ENCODE peak calls at places on chromosomes 4 and X, in seven cellular contexts. D, Q, W, H, V, R and P are unnamed samples.

GRCh38 chr4:76616526-76616925 is 181.5 kb downstream of the SHROOM3 start:
- DNase-seq in D (no peak), Q (no peak), W (no peak), H (no peak), V (no peak), R (no peak), P (no peak)

GRCh38 chr4:37890501-37891220 is at the start of gene TBC1D1:
- DNase-seq in D (peak), Q (no peak), W (peak), H (peak), V (no peak), R (peak), P (peak)

GRCh38 chr4:41791557-41791956 is 43.0 kb upstream of the PHOX2B start:
- DNase-seq in D (no peak), Q (no peak), W (no peak), H (no peak), V (no peak), R (peak), P (no peak)

GRCh38 chr4:8024073-8024786 is 84.6 kb upstream of the AFAP1 start:
- DNase-seq in D (no peak), Q (no peak), W (no peak), H (no peak), V (no peak), R (no peak), P (no peak)

GRCh38 chr4:173167793-173168395 is 717 bp upstream of the GALNT7 start:
- DNase-seq in D (no peak), Q (no peak), W (peak), H (peak), V (no peak), R (peak), P (peak)

GRCh38 chr4:7719354-7720174 is 220.1 kb downstream of the AFAP1 start:
- DNase-seq in D (no peak), Q (no peak), W (peak), H (no peak), V (peak), R (peak), P (peak)

GRCh38 chr4:119785963-119786362 is 157.4 kb upstream of the PDE5A start:
- DNase-seq in D (no peak), Q (no peak), W (no peak), H (no peak), V (no peak), R (no peak), P (no peak)

GRCh38 chr4:189974056-189974455 is 33.4 kb downstream of the FRG1 start:
- DNase-seq in D (no peak), Q (no peak), W (no peak), H (no peak), V (no peak), R (peak), P (peak)

GRCh38 chrX:130082244-130083106 is 27.8 kb downstream of the ELF4 start:
- DNase-seq in D (peak), Q (peak), W (peak), H (peak), V (no peak), R (peak), P (peak)
- TF ChIP-seq CTCF in D (peak), Q (peak), W (peak), H (peak), V (no peak), R (no peak), P (no peak)

GRCh38 chrX:53683556-53684414 is 2.7 kb downstream of the HUWE1 start:
- DNase-seq in D (peak), Q (peak), W (peak), H (peak), V (peak), R (peak), P (peak)

GRCh38 chrX:53674581-53674980 is 11.9 kb downstream of the HUWE1 start:
- DNase-seq in D (no peak), Q (no peak), W (no peak), H (no peak), V (no peak), R (no peak), P (no peak)

GRCh38 chrX:53681661-53682060 is 4.9 kb downstream of the HUWE1 start:
- DNase-seq in D (no peak), Q (no peak), W (no peak), H (no peak), V (no peak), R (no peak), P (no peak)

GRCh38 chrX:53682885-53683555 is 3.5 kb downstream of the HUWE1 start:
- DNase-seq in D (no peak), Q (no peak), W (no peak), H (peak), V (peak), R (peak), P (peak)

GRCh38 chrX:53678667-53679066 is 7.9 kb downstream of the HUWE1 start:
- DNase-seq in D (no peak), Q (no peak), W (no peak), H (no peak), V (no peak), R (peak), P (no peak)
- TF ChIP-seq CTCF in D (peak), Q (peak), W (no peak), H (no peak), V (peak), R (peak), P (no peak)

GRCh38 chr4:167986044-167986443 is 106.3 kb upstream of the ANXA10 start:
- DNase-seq in D (no peak), Q (no peak), W (no peak), H (no peak), V (no peak), R (no peak), P (no peak)

GRCh38 chr4:167987285-167987684 is 105.1 kb upstream of the ANXA10 start:
- DNase-seq in D (no peak), Q (no peak), W (no peak), H (no peak), V (no peak), R (no peak), P (no peak)

GRCh38 chr4:167985565-167985964 is 106.8 kb upstream of the ANXA10 start:
- DNase-seq in D (no peak), Q (no peak), W (no peak), H (no peak), V (no peak), R (no peak), P (no peak)

DNA sequence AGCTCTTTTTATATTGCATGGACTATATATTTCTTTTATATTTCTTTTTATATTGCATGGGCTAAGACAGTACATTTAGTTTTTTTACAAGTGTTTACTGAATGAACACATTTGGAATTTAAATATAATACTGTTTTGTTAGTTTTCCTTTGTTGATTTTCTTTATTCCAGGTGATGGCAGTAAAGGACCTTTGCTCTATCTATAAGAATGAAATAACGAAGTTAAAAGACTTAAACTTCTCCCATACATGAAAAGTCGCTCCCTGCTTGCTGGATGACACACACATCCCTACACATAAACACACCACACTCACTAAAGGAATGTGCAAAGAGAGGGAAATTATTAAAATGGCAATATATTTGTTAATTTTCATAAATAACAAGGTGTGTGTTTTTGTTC is 102.5 kb upstream of the ANXA10 start:
- DNase-seq in D (no peak), Q (no peak), W (no peak), H (no peak), V (no peak), R (no peak), P (no peak)
- TF ChIP-seq CTCF in D (no peak), Q (no peak), W (no peak), H (no peak), V (no peak), R (no peak), P (no peak)

DNA sequence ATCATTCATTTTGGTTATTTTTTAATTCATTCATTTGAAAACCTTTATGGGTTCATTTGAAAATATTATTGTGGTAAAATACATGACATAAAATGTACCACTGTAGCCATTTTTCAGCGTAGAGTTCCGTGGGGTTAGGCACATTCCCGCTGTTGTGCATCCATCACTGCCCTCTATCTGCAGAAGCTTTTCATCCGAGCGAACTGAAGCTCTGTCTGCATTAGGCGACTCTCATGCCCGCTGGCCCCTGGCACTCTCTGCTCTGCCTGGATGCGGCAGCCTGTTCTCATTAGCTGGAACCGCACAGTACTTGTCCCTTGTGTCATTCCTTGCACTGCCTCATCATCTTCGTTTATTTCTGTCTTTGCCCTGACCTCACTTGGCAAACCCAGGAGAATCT is 17.5 kb downstream of the CFAP99 start:
- DNase-seq in D (no peak), Q (no peak), W (no peak), H (peak), V (no peak), R (no peak), P (no peak)
- TF ChIP-seq CTCF in D (no peak), Q (no peak), W (no peak), H (no peak), V (no peak), R (no peak), P (no peak)

GRCh38 chr4:128596115-128596514 is 213.4 kb upstream of the JADE1 start:
- DNase-seq in D (no peak), Q (no peak), W (no peak), H (no peak), V (no peak), R (no peak), P (no peak)
- TF ChIP-seq CTCF in D (no peak), Q (no peak), W (no peak), H (no peak), V (no peak), R (no peak), P (no peak)

GRCh38 chrX:150643958-150644357 is 49.2 kb upstream of the MTMR1 start:
- DNase-seq in D (no peak), Q (no peak), W (no peak), H (no peak), V (no peak), R (no peak), P (no peak)

GRCh38 chrX:150647331-150647730 is 45.9 kb upstream of the MTMR1 start:
- DNase-seq in D (no peak), Q (no peak), W (no peak), H (no peak), V (no peak), R (no peak), P (no peak)

GRCh38 chrX:150648296-150648940 is 44.8 kb upstream of the MTMR1 start:
- DNase-seq in D (no peak), Q (no peak), W (no peak), H (no peak), V (no peak), R (no peak), P (no peak)

GRCh38 chrX:150642421-150642820 is 50.8 kb upstream of the MTMR1 start:
- DNase-seq in D (no peak), Q (no peak), W (no peak), H (no peak), V (no peak), R (no peak), P (no peak)

GRCh38 chrX:150643271-150643670 is 49.9 kb upstream of the MTMR1 start:
- DNase-seq in D (no peak), Q (no peak), W (no peak), H (no peak), V (no peak), R (no peak), P (no peak)
- TF ChIP-seq CTCF in D (no peak), Q (no peak), W (no peak), H (no peak), V (no peak), R (no peak), P (no peak)